ENCODE peak calls at places on chromosomes 11 and 22, in seven cellular contexts. E is GM10248, B is neural progenitor cell, K is IMR-90, O is A549, X is astrocyte of the cerebellum, I is PC-3. Q is an unnamed sample.

GRCh38 chr22:36453266-36453607 is 28.2 kb downstream of the TXN2 start:
- DNase-seq in B (no peak), I (peak), E (no peak), K (no peak), X (no peak), O (no peak), Q (no peak)

GRCh38 chr11:23769214-23769613 is 727.6 kb upstream of the LUZP2 start:
- DNase-seq in O (no peak), E (no peak), I (no peak), K (no peak), B (no peak), X (no peak), Q (no peak)

GRCh38 chr22:39947488-39948216 is 12.5 kb upstream of the TMA7B start:
- DNase-seq in I (no peak), X (no peak), B (no peak), K (no peak), O (no peak), E (no peak), Q (no peak)

GRCh38 chr11:726278-726915 is 20.4 kb downstream of the EPS8L2 start:
- DNase-seq in B (peak), O (no peak), I (no peak), E (peak), X (no peak), K (peak), Q (no peak)

GRCh38 chr11:96520939-96521338 is 131.1 kb downstream of the JRKL start:
- DNase-seq in B (no peak), K (no peak), I (no peak), X (no peak), O (no peak), E (no peak), Q (no peak)

GRCh38 chr11:24585192-24585591 is 88.3 kb downstream of the LUZP2 start:
- DNase-seq in E (no peak), B (no peak), O (peak), X (no peak), I (peak), K (peak), Q (no peak)

GRCh38 chr11:62664405-62665074 is 470 bp downstream of the C11orf98 start:
- DNase-seq in O (peak), E (peak), K (peak), B (no peak), I (peak), X (no peak), Q (no peak)

GRCh38 chr11:27213232-27213660 is 149.8 kb downstream of the CCDC34 start:
- DNase-seq in O (no peak), E (no peak), B (peak), K (peak), I (peak), X (peak), Q (no peak)

GRCh38 chr11:78560826-78561484 is 13.7 kb downstream of the NARS2 start:
- DNase-seq in O (no peak), K (no peak), X (no peak), B (no peak), I (peak), E (no peak), Q (no peak)

GRCh38 chr11:83063073-83063754 is 8.5 kb downstream of the RAB30 start:
- DNase-seq in K (peak), B (no peak), I (peak), X (peak), E (peak), O (no peak), Q (no peak)

GRCh38 chr11:60378359-60378758 is at the start of gene MS4A7:
- DNase-seq in I (peak), O (no peak), E (peak), B (no peak), X (no peak), K (no peak), Q (no peak)

GRCh38 chr11:17528181-17528691 is 16.0 kb downstream of the USH1C start:
- DNase-seq in K (peak), B (peak), O (peak), X (no peak), E (peak), I (peak), Q (peak)

GRCh38 chr22:24865508-24865907 is 59.5 kb downstream of the SGSM1 start:
- DNase-seq in X (no peak), E (no peak), K (no peak), B (no peak), O (no peak), I (no peak), Q (no peak)

GRCh38 chr11:111086058-111086457 is 159.5 kb upstream of the POU2AF2 start:
- DNase-seq in X (no peak), E (no peak), I (no peak), O (no peak), B (peak), K (no peak), Q (no peak)

GRCh38 chr22:35328472-35328885 is 28.8 kb downstream of the TOM1 start:
- DNase-seq in E (no peak), B (no peak), O (no peak), I (no peak), K (no peak), X (no peak), Q (no peak)

GRCh38 chr22:46614070-46614931 is 5.9 kb upstream of the GRAMD4 start:
- DNase-seq in E (peak), B (no peak), O (no peak), X (no peak), I (no peak), K (no peak), Q (no peak)

GRCh38 chr11:105915036-105915435 is 107.0 kb downstream of the MSANTD4 start:
- DNase-seq in O (no peak), E (no peak), B (peak), X (no peak), I (no peak), K (no peak), Q (no peak)

GRCh38 chr22:22870577-22871398 is 16.8 kb upstream of the IGLL5 start:
- DNase-seq in O (no peak), B (peak), E (no peak), I (peak), K (no peak), X (no peak), Q (no peak)

GRCh38 chr22:41524809-41525449 is 19.3 kb downstream of the POLR3H start:
- DNase-seq in I (no peak), X (no peak), E (peak), O (no peak), B (no peak), K (no peak), Q (no peak)

GRCh38 chr11:5229388-5229787 is 2.5 kb upstream of the HBB start:
- DNase-seq in E (no peak), B (peak), X (no peak), O (no peak), I (no peak), K (no peak), Q (no peak)

DNA sequence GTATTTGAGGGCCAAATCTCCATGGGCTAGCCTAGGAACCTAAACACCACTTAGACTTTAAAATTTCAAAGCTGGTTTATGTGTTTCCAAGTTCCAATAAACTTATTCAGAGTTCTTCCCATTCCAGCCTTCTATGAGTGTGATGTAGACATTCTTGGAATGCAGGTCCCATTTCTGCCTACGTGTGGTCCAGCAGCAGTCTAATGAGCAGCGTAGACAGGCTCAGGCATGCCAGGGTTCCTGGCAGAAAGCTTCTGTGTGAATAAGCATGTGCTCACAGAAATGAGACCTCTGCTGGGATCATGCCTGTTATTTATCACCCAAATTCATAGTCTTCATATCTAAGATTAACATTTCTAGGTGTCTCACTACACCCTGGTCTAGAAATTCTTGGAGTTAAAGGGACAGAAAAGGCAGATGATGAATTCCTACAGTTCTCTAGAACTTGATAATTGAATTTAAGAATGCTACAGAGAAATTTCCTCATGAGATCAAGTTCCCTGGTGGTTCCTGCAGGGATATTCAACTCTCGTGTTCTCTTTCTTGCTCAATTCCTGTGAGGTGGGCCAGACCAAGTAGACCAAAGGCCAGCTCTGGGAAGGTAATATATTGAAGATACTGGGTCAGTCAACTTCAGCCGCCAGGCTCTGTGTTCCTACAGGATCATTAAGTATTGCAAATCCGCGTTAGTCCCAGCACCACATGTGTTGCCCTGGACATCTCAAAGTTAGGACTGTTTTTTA is 17.6 kb downstream of the RNF185 start:
- DNase-seq in E (no peak), I (peak), K (peak), X (peak), O (peak), B (no peak), Q (no peak)
- TF ChIP-seq CTCF in E (no peak), I (no peak), K (peak), X (no peak), O (no peak), B (no peak), Q (no peak)

GRCh38 chr11:131632971-131633370 is 262.6 kb downstream of the NTM start:
- DNase-seq in I (no peak), B (no peak), X (no peak), O (no peak), K (no peak), E (no peak), Q (no peak)

GRCh38 chr11:131633978-131634377 is 263.6 kb downstream of the NTM start:
- DNase-seq in O (no peak), I (no peak), K (no peak), X (no peak), E (no peak), B (no peak), Q (no peak)

GRCh38 chr11:131628739-131629138 is 258.3 kb downstream of the NTM start:
- DNase-seq in K (no peak), B (no peak), O (no peak), X (no peak), E (no peak), I (no peak), Q (no peak)

GRCh38 chr11:131626761-131627160 is 256.3 kb downstream of the NTM start:
- DNase-seq in I (no peak), K (no peak), X (no peak), O (no peak), E (no peak), B (peak), Q (no peak)

GRCh38 chr11:131629925-131630324 is 259.5 kb downstream of the NTM start:
- DNase-seq in B (no peak), O (no peak), I (no peak), X (no peak), E (no peak), K (no peak), Q (no peak)
- TF ChIP-seq CTCF in B (peak), O (no peak), I (peak), X (peak), E (no peak), K (no peak), Q (peak)

DNA sequence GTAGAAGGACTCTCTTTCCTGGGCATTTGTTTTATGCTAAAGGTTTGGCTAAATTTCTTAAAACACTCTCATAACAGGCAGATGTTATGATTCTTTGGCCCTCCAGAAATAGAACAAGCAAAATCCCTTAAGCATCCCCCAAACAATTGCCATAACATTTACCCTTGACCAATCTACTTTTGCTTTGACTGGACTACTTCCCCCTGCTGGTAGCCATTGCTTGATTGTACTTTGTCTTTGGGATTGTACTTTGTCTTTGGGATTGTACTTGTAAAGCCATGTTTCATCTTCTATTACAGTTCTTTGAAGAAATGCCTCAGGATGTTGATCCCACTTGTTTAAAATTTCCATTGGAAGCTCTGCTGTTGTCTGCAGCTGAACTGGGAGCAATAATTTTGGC is 53.3 kb upstream of the GLYAT start:
- DNase-seq in E (no peak), K (no peak), B (no peak), O (no peak), I (no peak), X (no peak), Q (no peak)
- TF ChIP-seq CTCF in E (no peak), K (no peak), B (no peak), O (no peak), I (peak), X (no peak), Q (no peak)

GRCh38 chr22:30423959-30424380 is 1.6 kb upstream of the MTFP1 start:
- DNase-seq in K (peak), E (peak), X (peak), I (peak), B (peak), O (peak), Q (peak)

GRCh38 chr22:30421695-30422480 is 3.7 kb upstream of the MTFP1 start:
- DNase-seq in I (peak), X (no peak), E (no peak), O (no peak), B (no peak), K (no peak), Q (no peak)

GRCh38 chr22:30424471-30425326 is 869 bp upstream of the MTFP1 start:
- DNase-seq in B (peak), K (peak), E (no peak), O (peak), X (no peak), I (no peak), Q (peak)

GRCh38 chr22:30422481-30423295 is 2.9 kb upstream of the MTFP1 start:
- DNase-seq in B (peak), I (peak), K (peak), X (peak), O (peak), E (no peak), Q (no peak)

DNA sequence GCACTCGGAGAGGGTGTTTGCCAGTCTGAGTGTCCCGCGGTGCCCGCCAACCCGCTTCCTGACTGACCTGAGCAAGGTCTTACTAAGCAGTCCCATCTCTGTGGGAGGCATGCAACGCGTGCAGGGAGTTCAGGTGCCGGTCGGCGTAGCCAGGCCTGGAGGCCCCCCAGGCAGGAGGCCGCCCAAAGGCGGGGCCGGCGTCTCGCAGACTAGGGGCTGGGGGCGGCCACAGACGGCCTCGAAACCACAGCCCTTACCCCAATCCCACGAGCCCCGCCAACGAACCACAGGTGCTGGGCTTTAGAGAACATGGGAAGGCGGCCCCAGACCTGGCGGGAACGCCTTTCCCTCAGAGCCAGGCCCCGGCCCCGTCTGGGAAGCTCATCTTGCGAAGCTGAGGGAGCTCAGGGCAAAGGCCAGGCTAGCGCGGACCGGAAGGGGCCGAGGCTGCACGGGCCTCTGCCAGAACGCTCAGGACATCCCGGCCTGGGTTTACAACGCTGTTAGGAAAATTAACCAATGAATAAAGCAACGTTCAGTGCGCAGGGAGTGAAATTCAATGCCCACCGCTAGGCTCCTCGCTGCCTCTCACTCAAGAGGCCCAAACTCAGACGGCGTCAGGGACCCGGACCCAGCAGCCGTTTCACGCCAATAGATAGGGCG is 2.1 kb upstream of the MTFP1 start:
- DNase-seq in E (no peak), B (no peak), X (no peak), O (peak), I (no peak), K (no peak), Q (no peak)
- TF ChIP-seq CTCF in E (no peak), B (peak), X (no peak), O (no peak), I (no peak), K (no peak), Q (peak)

GRCh38 chr11:74170694-74171629 is at the start of the genes C2CD3 and PPME1:
- DNase-seq in K (peak), X (peak), I (peak), E (peak), B (peak), O (peak), Q (peak)
- TF ChIP-seq CTCF in K (peak), X (peak), I (peak), E (peak), B (peak), O (peak), Q (peak)

GRCh38 chr11:84526250-84526649 is 1100.9 kb downstream of the DLG2 start:
- DNase-seq in I (peak), K (no peak), X (no peak), O (no peak), B (no peak), E (no peak), Q (no peak)

GRCh38 chr11:84522331-84522730 is 1104.8 kb downstream of the DLG2 start:
- DNase-seq in X (no peak), B (no peak), E (no peak), K (no peak), I (no peak), O (no peak), Q (no peak)

GRCh38 chr11:84518601-84519183 is 1108.5 kb downstream of the DLG2 start:
- DNase-seq in K (no peak), X (no peak), O (no peak), I (no peak), B (no peak), E (no peak), Q (no peak)

GRCh38 chr11:84524422-84525051 is 1102.6 kb downstream of the DLG2 start:
- DNase-seq in K (peak), X (peak), I (peak), O (peak), E (peak), B (peak), Q (no peak)
- TF ChIP-seq CTCF in K (peak), X (peak), I (peak), O (peak), E (peak), B (peak), Q (peak)

GRCh38 chr11:101584129-101584515 is 315 bp upstream of the TRPC6 start:
- DNase-seq in X (no peak), I (no peak), B (no peak), K (no peak), O (no peak), E (no peak), Q (no peak)
- TF ChIP-seq CTCF in X (no peak), I (no peak), B (no peak), K (no peak), O (no peak), E (no peak), Q (no peak)

GRCh38 chr11:63903884-63904283 is 13.1 kb downstream of the RCOR2 start:
- DNase-seq in I (no peak), K (no peak), X (no peak), E (no peak), O (no peak), B (peak), Q (no peak)

GRCh38 chr11:63904743-63905142 is 12.2 kb downstream of the RCOR2 start:
- DNase-seq in O (no peak), B (no peak), K (no peak), X (no peak), E (no peak), I (no peak), Q (no peak)

GRCh38 chr11:63905179-63905578 is 11.8 kb downstream of the RCOR2 start:
- DNase-seq in B (no peak), X (no peak), I (no peak), O (no peak), K (peak), E (no peak), Q (no peak)

GRCh38 chr11:63897459-63898156 is 19.4 kb downstream of the RCOR2 start:
- DNase-seq in B (no peak), I (no peak), E (no peak), O (no peak), K (no peak), X (no peak), Q (no peak)

GRCh38 chr11:63901660-63902059 is 15.3 kb downstream of the RCOR2 start:
- DNase-seq in K (peak), X (no peak), B (no peak), I (peak), O (peak), E (no peak), Q (no peak)
- TF ChIP-seq CTCF in K (peak), X (peak), B (peak), I (peak), O (peak), E (no peak), Q (peak)

DNA sequence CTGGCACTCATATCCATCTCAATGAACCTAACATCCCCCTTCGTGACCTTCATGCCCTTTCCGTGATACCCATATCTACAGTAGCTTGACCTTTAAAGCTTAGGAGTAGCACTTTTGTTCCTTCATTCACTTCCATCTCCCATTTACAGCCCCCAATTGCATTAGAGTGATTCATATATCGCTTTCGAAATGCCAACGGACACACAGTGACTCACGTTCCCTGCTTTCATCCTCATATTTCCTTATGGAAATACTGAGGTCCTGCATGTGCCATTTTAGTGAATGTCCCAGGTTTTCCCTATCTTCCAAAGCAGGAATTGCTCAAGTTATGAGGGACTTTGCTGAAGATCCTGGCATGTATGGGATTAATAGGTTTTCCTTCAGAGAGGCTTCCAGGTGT is 44.3 kb upstream of the CEP126 start:
- DNase-seq in I (peak), K (peak), O (peak), X (no peak), B (no peak), E (no peak), Q (no peak)
- TF ChIP-seq CTCF in I (no peak), K (no peak), O (no peak), X (no peak), B (no peak), E (no peak), Q (no peak)

DNA sequence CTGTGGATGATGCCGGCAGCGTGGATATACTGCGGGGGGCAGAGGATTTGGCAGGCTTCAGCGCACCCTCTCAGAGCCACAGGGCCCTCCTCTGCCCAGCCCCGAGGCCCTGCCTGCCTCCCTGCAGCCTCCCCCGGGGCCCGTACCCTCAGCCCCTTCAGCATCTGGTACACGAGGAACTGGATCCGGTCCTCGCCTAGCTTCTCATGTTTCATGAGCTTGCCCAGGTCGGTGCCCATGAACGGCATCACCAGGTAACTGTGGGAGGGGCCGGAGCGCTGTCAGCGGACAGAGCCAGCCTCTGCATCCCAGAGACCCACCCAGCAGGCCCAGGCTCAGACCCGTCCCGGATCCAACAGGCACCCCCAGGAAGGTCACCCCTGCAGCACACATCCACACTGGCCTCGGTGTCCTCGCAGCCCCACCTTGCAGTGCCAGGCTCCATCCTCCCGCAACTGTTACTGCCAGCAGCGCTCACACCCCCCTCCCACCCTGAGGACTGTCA is 4.5 kb downstream of the MAPK12 start:
- DNase-seq in X (no peak), I (no peak), E (no peak), O (no peak), B (no peak), K (no peak), Q (no peak)
- TF ChIP-seq CTCF in X (no peak), I (no peak), E (no peak), O (no peak), B (no peak), K (no peak), Q (no peak)